ENCODE peak calls at places on chromosome 3, in ten cellular contexts. One of them, this sample, is unnamed.

GRCh38 chr3:136048068-136048467 is 82.5 kb downstream of the PPP2R3A start:
- DNase-seq in tibial nerve: no peak
- DNase-seq in aorta: no peak
- DNase-seq in CD4-positive, alpha-beta memory T cell: no peak
- DNase-seq in CD8-positive, alpha-beta T cell: no peak
- DNase-seq in cardiac muscle cell: no peak
- DNase-seq in Peyer's patch: no peak
- DNase-seq in psoas muscle: no peak
- DNase-seq in A549: no peak
- DNase-seq in AG10803: no peak
- DNase-seq in this sample: no peak

GRCh38 chr3:182717216-182717615 is 76.1 kb upstream of the ATP11B start:
- DNase-seq in tibial nerve: no peak
- DNase-seq in aorta: no peak
- DNase-seq in CD4-positive, alpha-beta memory T cell: no peak
- DNase-seq in CD8-positive, alpha-beta T cell: no peak
- DNase-seq in cardiac muscle cell: no peak
- DNase-seq in Peyer's patch: no peak
- DNase-seq in psoas muscle: no peak
- DNase-seq in A549: no peak
- DNase-seq in AG10803: no peak
- DNase-seq in this sample: no peak

GRCh38 chr3:147412917-147413711 is 3.9 kb downstream of the ZIC1 start:
- DNase-seq in tibial nerve: no peak
- DNase-seq in aorta: no peak
- DNase-seq in CD4-positive, alpha-beta memory T cell: no peak
- DNase-seq in CD8-positive, alpha-beta T cell: no peak
- DNase-seq in cardiac muscle cell: no peak
- DNase-seq in Peyer's patch: no peak
- DNase-seq in psoas muscle: no peak
- DNase-seq in A549: no peak
- DNase-seq in AG10803: no peak
- DNase-seq in this sample: no peak

GRCh38 chr3:12308517-12308916 is 19.6 kb downstream of the PPARG start:
- DNase-seq in tibial nerve: no peak
- DNase-seq in aorta: no peak
- DNase-seq in CD4-positive, alpha-beta memory T cell: no peak
- DNase-seq in CD8-positive, alpha-beta T cell: no peak
- DNase-seq in cardiac muscle cell: peak
- DNase-seq in Peyer's patch: no peak
- DNase-seq in psoas muscle: no peak
- DNase-seq in A549: peak
- DNase-seq in AG10803: peak
- DNase-seq in this sample: no peak

GRCh38 chr3:153043729-153044314 is 118.2 kb upstream of the RAP2B start:
- DNase-seq in tibial nerve: no peak
- DNase-seq in aorta: no peak
- DNase-seq in CD4-positive, alpha-beta memory T cell: no peak
- DNase-seq in CD8-positive, alpha-beta T cell: no peak
- DNase-seq in cardiac muscle cell: peak
- DNase-seq in Peyer's patch: no peak
- DNase-seq in psoas muscle: no peak
- DNase-seq in A549: no peak
- DNase-seq in AG10803: peak
- DNase-seq in this sample: no peak

GRCh38 chr3:49397470-49397869 is 14.3 kb downstream of the RHOA start:
- DNase-seq in tibial nerve: peak
- DNase-seq in aorta: no peak
- DNase-seq in CD4-positive, alpha-beta memory T cell: no peak
- DNase-seq in CD8-positive, alpha-beta T cell: no peak
- DNase-seq in cardiac muscle cell: peak
- DNase-seq in Peyer's patch: no peak
- DNase-seq in psoas muscle: no peak
- DNase-seq in A549: no peak
- DNase-seq in AG10803: no peak
- DNase-seq in this sample: no peak

GRCh38 chr3:59566481-59566975 is 516.7 kb upstream of the CFAP20DC start:
- DNase-seq in tibial nerve: no peak
- DNase-seq in aorta: no peak
- DNase-seq in CD4-positive, alpha-beta memory T cell: no peak
- DNase-seq in CD8-positive, alpha-beta T cell: no peak
- DNase-seq in cardiac muscle cell: no peak
- DNase-seq in Peyer's patch: no peak
- DNase-seq in psoas muscle: no peak
- DNase-seq in A549: no peak
- DNase-seq in AG10803: no peak
- DNase-seq in this sample: peak

GRCh38 chr3:177263615-177264365 is 66.5 kb upstream of the TBL1XR1 start:
- DNase-seq in tibial nerve: no peak
- DNase-seq in aorta: no peak
- DNase-seq in CD4-positive, alpha-beta memory T cell: no peak
- DNase-seq in CD8-positive, alpha-beta T cell: peak
- DNase-seq in cardiac muscle cell: peak
- DNase-seq in Peyer's patch: no peak
- DNase-seq in psoas muscle: no peak
- DNase-seq in A549: no peak
- DNase-seq in AG10803: peak
- DNase-seq in this sample: no peak

GRCh38 chr3:108494862-108495531 is 15.4 kb downstream of the MYH15 start:
- DNase-seq in tibial nerve: no peak
- DNase-seq in aorta: no peak
- DNase-seq in CD4-positive, alpha-beta memory T cell: no peak
- DNase-seq in CD8-positive, alpha-beta T cell: no peak
- DNase-seq in cardiac muscle cell: no peak
- DNase-seq in Peyer's patch: no peak
- DNase-seq in psoas muscle: no peak
- DNase-seq in A549: no peak
- DNase-seq in AG10803: no peak
- DNase-seq in this sample: no peak

GRCh38 chr3:171457263-171458055 is 2.7 kb downstream of the TNIK start:
- DNase-seq in tibial nerve: no peak
- DNase-seq in aorta: no peak
- DNase-seq in CD4-positive, alpha-beta memory T cell: no peak
- DNase-seq in CD8-positive, alpha-beta T cell: peak
- DNase-seq in cardiac muscle cell: no peak
- DNase-seq in Peyer's patch: no peak
- DNase-seq in psoas muscle: no peak
- DNase-seq in A549: no peak
- DNase-seq in AG10803: no peak
- DNase-seq in this sample: no peak

GRCh38 chr3:171901615-171902312 is 58.6 kb downstream of the TMEM212 start:
- DNase-seq in tibial nerve: no peak
- DNase-seq in aorta: no peak
- DNase-seq in CD4-positive, alpha-beta memory T cell: no peak
- DNase-seq in CD8-positive, alpha-beta T cell: no peak
- DNase-seq in cardiac muscle cell: no peak
- DNase-seq in Peyer's patch: no peak
- DNase-seq in psoas muscle: no peak
- DNase-seq in A549: no peak
- DNase-seq in AG10803: peak
- DNase-seq in this sample: no peak

GRCh38 chr3:198079771-198080520 is 119.9 kb downstream of the LMLN start:
- DNase-seq in tibial nerve: no peak
- DNase-seq in aorta: no peak
- DNase-seq in CD4-positive, alpha-beta memory T cell: peak
- DNase-seq in CD8-positive, alpha-beta T cell: no peak
- DNase-seq in cardiac muscle cell: peak
- DNase-seq in Peyer's patch: peak
- DNase-seq in psoas muscle: no peak
- DNase-seq in A549: no peak
- DNase-seq in AG10803: no peak
- DNase-seq in this sample: peak
- H3K4me3 ChIP-seq in tibial nerve: peak
- H3K4me3 ChIP-seq in aorta: no peak
- H3K4me3 ChIP-seq in CD4-positive, alpha-beta memory T cell: peak
- H3K4me3 ChIP-seq in CD8-positive, alpha-beta T cell: peak
- H3K4me3 ChIP-seq in cardiac muscle cell: peak
- H3K4me3 ChIP-seq in Peyer's patch: peak
- H3K4me3 ChIP-seq in psoas muscle: peak
- H3K4me3 ChIP-seq in A549: peak
- H3K4me3 ChIP-seq in AG10803: peak
- H3K4me3 ChIP-seq in this sample: peak

GRCh38 chr3:119296723-119297122 is 2.5 kb downstream of the ARHGAP31 start:
- DNase-seq in tibial nerve: peak
- DNase-seq in aorta: no peak
- DNase-seq in CD4-positive, alpha-beta memory T cell: no peak
- DNase-seq in CD8-positive, alpha-beta T cell: no peak
- DNase-seq in cardiac muscle cell: no peak
- DNase-seq in Peyer's patch: no peak
- DNase-seq in psoas muscle: no peak
- DNase-seq in A549: no peak
- DNase-seq in AG10803: peak
- DNase-seq in this sample: no peak
- H3K4me3 ChIP-seq in tibial nerve: peak
- H3K4me3 ChIP-seq in aorta: no peak
- H3K4me3 ChIP-seq in CD4-positive, alpha-beta memory T cell: no peak
- H3K4me3 ChIP-seq in CD8-positive, alpha-beta T cell: no peak
- H3K4me3 ChIP-seq in cardiac muscle cell: peak
- H3K4me3 ChIP-seq in Peyer's patch: peak
- H3K4me3 ChIP-seq in psoas muscle: peak
- H3K4me3 ChIP-seq in A549: no peak
- H3K4me3 ChIP-seq in AG10803: peak
- H3K4me3 ChIP-seq in this sample: no peak

GRCh38 chr3:164640586-164640985 is 437.7 kb downstream of the SI start:
- DNase-seq in tibial nerve: no peak
- DNase-seq in aorta: no peak
- DNase-seq in CD4-positive, alpha-beta memory T cell: no peak
- DNase-seq in CD8-positive, alpha-beta T cell: no peak
- DNase-seq in cardiac muscle cell: no peak
- DNase-seq in Peyer's patch: no peak
- DNase-seq in psoas muscle: no peak
- DNase-seq in A549: no peak
- DNase-seq in AG10803: peak
- DNase-seq in this sample: no peak

DNA sequence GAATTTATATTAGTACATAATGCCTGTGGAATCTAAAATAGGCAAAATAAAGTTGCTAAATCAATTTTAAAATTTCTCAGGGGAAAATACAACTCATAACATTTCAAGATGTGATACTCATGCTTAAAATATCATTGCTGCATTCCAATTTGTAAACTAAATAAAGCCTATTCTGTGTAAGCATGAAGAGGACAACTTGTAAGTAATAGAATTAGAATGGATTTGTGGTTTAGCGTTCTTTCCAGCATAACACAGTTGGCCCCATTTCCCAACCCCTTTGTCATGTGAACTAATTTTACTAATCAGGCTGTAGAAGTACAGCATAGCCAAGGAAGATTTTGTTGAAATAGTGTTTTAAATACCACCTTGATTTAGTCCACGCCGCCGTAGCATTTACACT is 437.2 kb downstream of the SI start:
- DNase-seq in tibial nerve: no peak
- DNase-seq in aorta: no peak
- DNase-seq in CD4-positive, alpha-beta memory T cell: no peak
- DNase-seq in CD8-positive, alpha-beta T cell: no peak
- DNase-seq in cardiac muscle cell: no peak
- DNase-seq in Peyer's patch: no peak
- DNase-seq in psoas muscle: no peak
- DNase-seq in A549: no peak
- DNase-seq in AG10803: peak
- DNase-seq in this sample: no peak
- H3K4me3 ChIP-seq in tibial nerve: no peak
- H3K4me3 ChIP-seq in aorta: no peak
- H3K4me3 ChIP-seq in CD4-positive, alpha-beta memory T cell: no peak
- H3K4me3 ChIP-seq in CD8-positive, alpha-beta T cell: no peak
- H3K4me3 ChIP-seq in cardiac muscle cell: no peak
- H3K4me3 ChIP-seq in Peyer's patch: no peak
- H3K4me3 ChIP-seq in psoas muscle: no peak
- H3K4me3 ChIP-seq in A549: no peak
- H3K4me3 ChIP-seq in AG10803: no peak
- H3K4me3 ChIP-seq in this sample: no peak

GRCh38 chr3:23809294-23809693 is 3.5 kb downstream of the UBE2E1 start:
- DNase-seq in tibial nerve: no peak
- DNase-seq in aorta: no peak
- DNase-seq in CD4-positive, alpha-beta memory T cell: no peak
- DNase-seq in CD8-positive, alpha-beta T cell: no peak
- DNase-seq in cardiac muscle cell: no peak
- DNase-seq in Peyer's patch: no peak
- DNase-seq in psoas muscle: no peak
- DNase-seq in A549: no peak
- DNase-seq in AG10803: no peak
- DNase-seq in this sample: no peak
- H3K4me3 ChIP-seq in tibial nerve: no peak
- H3K4me3 ChIP-seq in aorta: no peak
- H3K4me3 ChIP-seq in CD4-positive, alpha-beta memory T cell: no peak
- H3K4me3 ChIP-seq in CD8-positive, alpha-beta T cell: peak
- H3K4me3 ChIP-seq in cardiac muscle cell: peak
- H3K4me3 ChIP-seq in Peyer's patch: no peak
- H3K4me3 ChIP-seq in psoas muscle: peak
- H3K4me3 ChIP-seq in A549: no peak
- H3K4me3 ChIP-seq in AG10803: no peak
- H3K4me3 ChIP-seq in this sample: no peak